ENCODE peak calls at places on chromosomes 13 and 19, in ten cellular contexts. X is heart left ventricle, N is sigmoid colon, T is left ventricle myocardium inferior, M is A549, Z is tibial nerve, Y is Panc1, E is neural progenitor cell, I is transverse colon, O is mammary epithelial cell. J is an unnamed sample. For H3K4me1, the result is how much of the 10 kb centered on the place peaks cover.

GRCh38 chr13:110229905-110230563 is 76.9 kb downstream of the COL4A1 start:
- DNase-seq in X (no peak), N (peak), T (no peak), M (no peak), Z (no peak), Y (no peak), E (no peak), I (no peak), O (no peak), J (no peak)

GRCh38 chr13:113589251-113589960 is 4.9 kb downstream of the TFDP1 start:
- DNase-seq in X (no peak), N (no peak), T (peak), M (no peak), Z (no peak), Y (no peak), E (no peak), I (peak), O (no peak), J (peak)

GRCh38 chr13:106762711-106763110 is 194.8 kb upstream of the ARGLU1 start:
- DNase-seq in X (no peak), N (no peak), T (no peak), M (no peak), Z (no peak), Y (no peak), E (no peak), I (no peak), O (no peak), J (no peak)

GRCh38 chr19:47272448-47273312 is 2.0 kb upstream of the INAFM1 start:
- DNase-seq in X (peak), N (peak), T (peak), M (no peak), Z (peak), Y (no peak), E (peak), I (peak), O (no peak), J (peak)

GRCh38 chr19:6564393-6564792 is 26.6 kb downstream of the CD70 start:
- DNase-seq in X (no peak), N (no peak), T (no peak), M (no peak), Z (no peak), Y (no peak), E (peak), I (no peak), O (peak), J (no peak)

GRCh38 chr13:47036291-47037008 is 139.6 kb upstream of the HTR2A start:
- DNase-seq in X (no peak), N (no peak), T (no peak), M (no peak), Z (no peak), Y (no peak), E (peak), I (no peak), O (no peak), J (no peak)

GRCh38 chr13:40352385-40352778 is 314.1 kb downstream of the FOXO1 start:
- DNase-seq in X (no peak), N (peak), T (peak), M (no peak), Z (peak), Y (no peak), E (no peak), I (no peak), O (no peak), J (peak)

GRCh38 chr13:51935326-51936171 is 73.8 kb downstream of the CCDC70 start:
- DNase-seq in X (no peak), N (no peak), T (no peak), M (peak), Z (no peak), Y (no peak), E (peak), I (peak), O (peak), J (no peak)

GRCh38 chr13:100789025-100789424 is 114.4 kb upstream of the TMTC4 start:
- DNase-seq in X (no peak), N (no peak), T (no peak), M (no peak), Z (no peak), Y (no peak), E (no peak), I (no peak), O (no peak), J (no peak)

DNA sequence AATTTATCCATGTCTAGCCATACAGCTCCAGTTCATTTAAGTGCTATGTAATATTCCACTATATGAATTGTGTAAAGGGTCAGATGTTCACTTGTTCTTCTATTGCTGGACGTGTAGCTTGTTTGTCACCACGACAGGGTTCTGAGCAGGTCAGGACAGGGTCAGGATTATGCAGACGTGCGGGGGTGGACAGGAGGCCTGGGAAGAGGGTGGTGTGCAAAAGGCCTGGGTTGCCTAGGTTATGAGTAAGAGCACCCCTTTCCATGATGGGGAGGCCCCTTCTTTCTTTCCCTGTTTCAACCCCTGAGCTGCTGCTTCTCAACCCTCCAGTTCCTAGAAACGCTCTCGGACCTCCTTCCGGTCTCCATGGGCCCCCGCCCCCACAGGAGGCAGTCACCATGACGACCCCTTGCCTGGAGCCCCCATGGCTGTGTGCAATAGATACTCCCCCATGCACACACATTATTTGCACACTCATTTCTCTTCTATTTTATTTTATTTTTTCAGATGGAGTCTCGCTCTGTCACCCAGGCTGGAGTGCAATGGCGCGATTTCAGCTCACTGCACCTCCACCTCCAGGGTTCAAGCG is 2.0 kb downstream of the EXOC3L2 start:
- DNase-seq in X (no peak), N (no peak), T (no peak), M (no peak), Z (no peak), Y (no peak), E (no peak), I (no peak), O (no peak), J (no peak)
- H3K27ac ChIP-seq in X (no peak), N (no peak), T (no peak), M (no peak), Z (no peak), Y (no peak), E (no peak), I (no peak), O (no peak), J (no peak)

DNA sequence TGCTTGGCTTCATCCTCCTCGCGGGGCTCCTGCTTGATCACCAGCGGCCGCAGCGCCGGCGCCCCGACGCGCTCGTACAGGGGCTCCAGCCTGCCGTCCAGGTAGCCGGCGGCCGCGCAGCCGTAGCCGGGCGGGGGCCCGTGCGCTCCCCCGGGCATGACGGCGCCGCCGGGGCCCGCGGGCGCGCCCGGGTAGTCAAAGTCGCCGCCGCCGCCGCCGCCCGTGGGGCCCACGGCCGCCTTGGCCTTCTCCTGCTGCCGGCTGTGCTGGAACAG is 497 bp downstream of the CEBPA start:
- DNase-seq in X (no peak), N (no peak), T (no peak), M (no peak), Z (no peak), Y (no peak), E (peak), I (no peak), O (no peak), J (no peak)
- H3K4me1 ChIP-seq in X (under half), N (under half), T (under half), M (under half), Z (under half), Y (under half), E (under half), I (under half), O (under half), J (under half)

GRCh38 chr13:20331419-20331818 is 99.3 kb upstream of the GJB6 start:
- DNase-seq in X (no peak), N (no peak), T (no peak), M (no peak), Z (no peak), Y (no peak), E (no peak), I (no peak), O (no peak), J (no peak)
- TF ChIP-seq CTCF in X (no peak), N (no peak), T (no peak), M (no peak), Z (no peak), Y (no peak), E (no peak), I (no peak), O (no peak), J (no peak)

GRCh38 chr13:79987323-79987722 is 353.6 kb downstream of the SPRY2 start:
- DNase-seq in X (no peak), N (no peak), T (no peak), M (no peak), Z (no peak), Y (no peak), E (no peak), I (no peak), O (peak), J (no peak)

GRCh38 chr13:79986890-79987289 is 354.0 kb downstream of the SPRY2 start:
- DNase-seq in X (no peak), N (no peak), T (no peak), M (no peak), Z (no peak), Y (no peak), E (no peak), I (no peak), O (no peak), J (no peak)

GRCh38 chr13:79988573-79988972 is 352.4 kb downstream of the SPRY2 start:
- DNase-seq in X (no peak), N (no peak), T (no peak), M (no peak), Z (no peak), Y (no peak), E (no peak), I (peak), O (peak), J (no peak)

GRCh38 chr13:79989251-79989661 is 351.7 kb downstream of the SPRY2 start:
- DNase-seq in X (no peak), N (no peak), T (no peak), M (no peak), Z (no peak), Y (no peak), E (no peak), I (peak), O (peak), J (no peak)

GRCh38 chr13:79987761-79988160 is 353.2 kb downstream of the SPRY2 start:
- DNase-seq in X (no peak), N (no peak), T (no peak), M (no peak), Z (no peak), Y (no peak), E (no peak), I (no peak), O (peak), J (no peak)
- H3K27ac ChIP-seq in X (no peak), N (no peak), T (no peak), M (no peak), Z (no peak), Y (no peak), E (no peak), I (peak), O (peak), J (no peak)

DNA sequence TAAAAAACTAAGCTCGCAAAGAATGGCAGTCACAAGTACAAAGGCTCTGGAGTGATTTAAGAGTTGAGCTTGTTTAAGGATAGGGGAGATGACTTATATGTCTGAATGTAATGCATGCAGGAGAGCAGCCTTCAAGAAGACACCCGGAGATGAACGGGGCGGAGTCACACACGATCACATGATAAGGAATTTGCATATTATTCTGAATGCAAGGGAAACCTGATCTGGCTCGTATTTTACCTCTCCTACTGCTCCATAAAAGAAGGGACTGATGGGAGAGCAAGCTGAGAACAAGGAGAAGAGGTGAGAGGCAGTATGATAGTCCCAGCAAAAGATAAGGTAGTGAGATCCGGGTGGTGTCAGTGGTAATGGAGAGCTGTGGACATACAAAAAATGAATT is 12.9 kb downstream of the TBC1D4 start:
- DNase-seq in X (no peak), N (no peak), T (no peak), M (no peak), Z (no peak), Y (no peak), E (peak), I (no peak), O (no peak), J (no peak)
- H3K4me1 ChIP-seq in X (under half), N (under half), T (half or more), M (under half), Z (under half), Y (under half), E (under half), I (under half), O (under half), J (under half)

GRCh38 chr13:26656919-26657318 is 99.4 kb downstream of the WASF3 start:
- DNase-seq in X (no peak), N (no peak), T (no peak), M (no peak), Z (no peak), Y (no peak), E (peak), I (no peak), O (peak), J (no peak)
- TF ChIP-seq CTCF in X (no peak), N (no peak), T (peak), M (no peak), Z (no peak), Y (no peak), E (peak), I (no peak), O (no peak), J (no peak)

J was measured in right atrium auricular region.